ENCODE peak calls at places on chromosomes 6 and 20, in ten cellular contexts. I is GM12865, B is H1, G is activated B cell treated with CpG ODN at 0.5 μM for 24 hours, K is ovary, L is psoas muscle, P is PC-3, N is sigmoid colon, W is cardiac fibroblast, J is HepG2. U is an unnamed sample.

GRCh38 chr20:58088625-58089024 is 139.8 kb downstream of the ANKRD60 start:
- DNase-seq in I (no peak), B (no peak), G (no peak), K (no peak), L (no peak), P (no peak), N (peak; percentile 19), W (no peak), J (no peak), U (no peak)

GRCh38 chr6:124573953-124574352 is 388.3 kb upstream of the RNF217 start:
- DNase-seq in I (no peak), B (no peak), G (no peak), K (no peak), L (no peak), P (no peak), N (no peak), W (no peak), J (no peak), U (no peak)

GRCh38 chr20:36468149-36469000 is 72.9 kb upstream of the MYL9 start:
- DNase-seq in I (no peak), B (no peak), G (no peak), K (no peak), L (no peak), P (no peak), N (no peak), W (no peak), J (peak; percentile 85), U (no peak)

GRCh38 chr6:157233686-157234085 is 89.6 kb downstream of the TMEM242 start:
- DNase-seq in I (no peak), B (no peak), G (no peak), K (no peak), L (no peak), P (no peak), N (peak; percentile 48), W (no peak), J (no peak), U (no peak)

GRCh38 chr20:3115190-3116107 is 30.9 kb upstream of the AVP start:
- DNase-seq in I (peak; percentile 50), B (peak; percentile 31), G (no peak), K (peak; percentile 22), L (peak; percentile 69), P (peak; percentile 76), N (no peak), W (peak; percentile 74), J (peak; percentile 72), U (peak; percentile 71)

GRCh38 chr20:45300961-45301360 is 5.7 kb upstream of the RBPJL start:
- DNase-seq in I (peak; percentile 55), B (no peak), G (no peak), K (no peak), L (no peak), P (peak; percentile 47), N (no peak), W (peak; percentile 24), J (peak; percentile 56), U (no peak)

GRCh38 chr6:108323710-108324109 is 28.9 kb downstream of the AFG1L start:
- DNase-seq in I (no peak), B (no peak), G (no peak), K (no peak), L (no peak), P (no peak), N (no peak), W (no peak), J (peak; percentile 36), U (no peak)

GRCh38 chr20:30284533-30284932 is 972.9 kb upstream of the DEFB115 start:
- DNase-seq in I (no peak), B (no peak), G (no peak), K (no peak), L (no peak), P (no peak), N (no peak), W (no peak), J (no peak), U (no peak)

GRCh38 chr6:16819752-16820151 is 58.5 kb upstream of the ATXN1 start:
- DNase-seq in I (peak; percentile 28), B (no peak), G (no peak), K (no peak), L (no peak), P (peak; percentile 61), N (no peak), W (peak; percentile 20), J (no peak), U (no peak)
- TF ChIP-seq CTCF in I (no peak), B (no peak), G (no peak), K (no peak), L (no peak), P (peak; percentile 65), N (no peak), W (peak; percentile 24), J (peak; percentile 36), U (peak; percentile 70)

DNA sequence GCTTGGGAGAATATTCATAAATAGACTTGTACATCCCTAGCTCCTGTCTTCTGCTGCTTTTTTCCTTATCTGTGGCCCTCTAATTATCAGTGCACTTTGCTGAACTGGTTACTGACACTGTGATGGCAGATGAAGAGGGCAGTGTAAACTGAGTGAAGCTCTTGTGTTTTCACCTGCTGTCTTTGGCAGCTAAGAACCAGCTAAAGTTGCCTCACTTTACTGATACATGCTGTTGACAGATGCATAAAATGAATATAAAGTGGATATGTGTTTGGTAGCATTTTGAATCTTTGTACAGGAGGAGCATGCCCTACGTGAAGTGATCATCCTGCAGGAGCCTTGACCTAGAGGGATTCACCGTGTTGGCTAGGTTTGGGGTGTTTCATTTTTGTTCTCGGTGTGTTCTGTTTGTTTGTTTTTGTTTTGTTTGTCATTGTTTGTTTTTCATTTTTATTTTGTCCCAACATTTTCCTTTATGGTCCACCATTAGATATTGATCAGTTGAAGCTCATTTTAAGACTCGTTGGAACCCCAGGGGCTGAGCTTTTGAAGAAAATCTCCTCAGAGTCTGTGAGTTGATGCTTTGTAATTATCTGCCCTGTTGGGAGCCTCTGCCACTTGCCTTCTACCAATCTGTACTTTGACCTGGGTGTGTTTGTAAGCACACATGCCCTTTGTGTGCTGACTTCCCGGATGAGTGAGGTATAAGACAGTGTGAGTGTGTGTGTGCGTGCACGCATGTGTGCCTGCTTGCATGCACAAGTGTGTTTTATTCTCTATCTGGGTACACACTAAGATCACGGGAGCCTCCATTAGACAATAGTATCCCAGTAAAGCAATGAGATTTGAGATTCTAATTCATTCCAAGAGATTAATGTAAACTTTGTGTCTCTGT is 34.6 kb upstream of the MAPK13 start:
- DNase-seq in I (no peak), B (no peak), G (no peak), K (no peak), L (no peak), P (no peak), N (no peak), W (no peak), J (peak; percentile 98), U (no peak)
- TF ChIP-seq CTCF in I (no peak), B (no peak), G (no peak), K (no peak), L (no peak), P (no peak), N (no peak), W (no peak), J (peak; percentile 35), U (peak; percentile 68)

GRCh38 chr6:11780097-11780428 is 1.5 kb upstream of the ADTRP start:
- DNase-seq in I (no peak), B (no peak), G (no peak), K (no peak), L (no peak), P (no peak), N (no peak), W (no peak), J (no peak), U (no peak)

GRCh38 chr6:11783524-11784064 is 5.0 kb upstream of the ADTRP start:
- DNase-seq in I (no peak), B (no peak), G (no peak), K (no peak), L (no peak), P (no peak), N (no peak), W (no peak), J (no peak), U (no peak)

GRCh38 chr6:11784341-11784740 is 5.7 kb upstream of the ADTRP start:
- DNase-seq in I (no peak), B (no peak), G (no peak), K (no peak), L (no peak), P (no peak), N (no peak), W (no peak), J (no peak), U (no peak)

GRCh38 chr6:11785449-11785951 is 6.9 kb upstream of the ADTRP start:
- DNase-seq in I (peak; percentile 90), B (no peak), G (no peak), K (no peak), L (no peak), P (peak; percentile 59), N (no peak), W (no peak), J (no peak), U (no peak)

DNA sequence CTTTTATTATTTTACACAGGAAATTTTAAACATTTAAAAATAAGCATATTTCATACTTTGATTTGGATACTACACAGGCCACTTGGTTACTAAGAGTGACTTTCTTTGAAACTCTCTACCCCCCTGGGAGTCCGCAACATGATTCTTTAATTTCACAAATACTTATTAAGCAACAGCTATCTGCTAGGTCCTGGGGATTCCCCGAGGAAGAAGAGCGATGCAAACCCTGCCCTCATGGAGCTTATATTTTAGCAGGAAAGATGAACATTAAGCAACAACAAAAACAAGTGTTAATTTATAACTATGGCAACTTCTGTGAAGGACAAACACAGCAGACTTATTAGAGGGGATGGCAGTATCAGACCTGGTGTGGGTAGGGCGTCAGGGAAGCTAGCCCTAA is 3.9 kb upstream of the ADTRP start:
- DNase-seq in I (no peak), B (no peak), G (no peak), K (no peak), L (no peak), P (no peak), N (no peak), W (no peak), J (no peak), U (no peak)
- TF ChIP-seq CTCF in I (no peak), B (no peak), G (no peak), K (no peak), L (no peak), P (no peak), N (no peak), W (no peak), J (no peak), U (no peak)

GRCh38 chr6:165245287-165245686 is 64.1 kb downstream of the C6orf118 start:
- DNase-seq in I (no peak), B (no peak), G (no peak), K (no peak), L (no peak), P (peak; percentile 31), N (no peak), W (peak; percentile 63), J (no peak), U (no peak)

GRCh38 chr6:165244524-165245247 is 64.7 kb downstream of the C6orf118 start:
- DNase-seq in I (no peak), B (peak; percentile 13), G (no peak), K (no peak), L (no peak), P (no peak), N (no peak), W (no peak), J (no peak), U (no peak)

GRCh38 chr6:165249808-165250207 is 59.6 kb downstream of the C6orf118 start:
- DNase-seq in I (no peak), B (no peak), G (no peak), K (no peak), L (no peak), P (no peak), N (no peak), W (no peak), J (no peak), U (no peak)

GRCh38 chr6:165243801-165244200 is 65.6 kb downstream of the C6orf118 start:
- DNase-seq in I (no peak), B (no peak), G (no peak), K (no peak), L (no peak), P (no peak), N (no peak), W (no peak), J (no peak), U (no peak)

DNA sequence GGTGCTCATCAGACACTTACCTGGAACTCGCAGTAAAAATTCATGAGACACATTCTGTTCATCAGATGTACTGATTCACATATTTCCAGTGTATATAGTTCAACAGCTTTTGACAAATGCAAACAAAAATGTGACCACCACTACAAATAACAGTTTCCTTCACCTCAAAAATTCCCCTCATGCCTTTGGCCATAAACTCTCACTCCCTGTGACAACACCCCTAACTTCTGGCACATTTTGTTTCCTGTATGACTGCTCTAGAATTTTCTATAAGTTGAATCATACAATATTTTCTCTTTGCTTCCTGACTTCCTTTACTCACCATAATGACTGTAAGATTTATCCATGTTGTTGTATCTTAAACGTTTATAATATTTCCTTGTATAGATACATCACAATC is 63.7 kb downstream of the C6orf118 start:
- DNase-seq in I (no peak), B (no peak), G (no peak), K (no peak), L (no peak), P (peak; percentile 20), N (no peak), W (peak; percentile 13), J (no peak), U (no peak)
- TF ChIP-seq CTCF in I (no peak), B (no peak), G (no peak), K (no peak), L (no peak), P (peak; percentile 3), N (no peak), W (no peak), J (no peak), U (peak; percentile 41)

U was measured in chondrocyte.